ENCODE peak calls at places on chromosomes 3 and 15, in nine cellular contexts. H is H54; E is stimulated activated CD8-positive, alpha-beta memory T cell treated with anti-CD3 and anti-CD28 coated beads, Interleukin-15, amount 100 ng/mL, for 24 hours; V is activated naive CD4-positive, alpha-beta T cell; M is right cardiac atrium; W is nucleus accumbens; J is non-pigmented ciliary epithelial cell; K is SJSA1; D is fibroblast of lung. P is an unnamed sample.

GRCh38 chr15:70863450-70864218 is 9.7 kb upstream of the LARP6 start:
- DNase-seq in H (peak; percentile 74), E (no peak), V (no peak), M (peak; percentile 68), W (peak; percentile 55), J (no peak), K (peak; percentile 78), D (peak; percentile 94), P (peak; percentile 94)

GRCh38 chr3:8942115-8942514 is 21.2 kb downstream of the RAD18 start:
- DNase-seq in H (no peak), E (no peak), V (no peak), M (no peak), W (no peak), J (no peak), K (peak; percentile 62), D (no peak), P (no peak)

GRCh38 chr3:42166662-42167300 is 75.6 kb downstream of the TRAK1 start:
- DNase-seq in H (no peak), E (no peak), V (no peak), M (no peak), W (no peak), J (no peak), K (no peak), D (no peak), P (no peak)

GRCh38 chr3:177050466-177051237 is 146.6 kb downstream of the TBL1XR1 start:
- DNase-seq in H (no peak), E (no peak), V (no peak), M (no peak), W (no peak), J (no peak), K (no peak), D (peak; percentile 61), P (peak; percentile 69)

GRCh38 chr15:94168250-94168649 is 63.1 kb upstream of the MCTP2 start:
- DNase-seq in H (peak; percentile 7), E (no peak), V (no peak), M (no peak), W (no peak), J (no peak), K (no peak), D (no peak), P (no peak)

GRCh38 chr3:19994796-19995195 is 17.3 kb downstream of the PP2D1 start:
- DNase-seq in H (no peak), E (no peak), V (no peak), M (no peak), W (no peak), J (no peak), K (no peak), D (peak; percentile 49), P (no peak)

GRCh38 chr15:58546635-58547627 is 115.1 kb downstream of the LIPC start:
- DNase-seq in H (peak; percentile 69), E (no peak), V (no peak), M (peak; percentile 80), W (no peak), J (peak; percentile 83), K (peak; percentile 92), D (peak; percentile 99), P (peak; percentile 95)

GRCh38 chr3:140434261-140434905 is 243.5 kb upstream of the TRIM42 start:
- DNase-seq in H (no peak), E (no peak), V (no peak), M (no peak), W (no peak), J (no peak), K (peak; percentile 20), D (no peak), P (no peak)

GRCh38 chr3:65497846-65498245 is 540.9 kb downstream of the MAGI1 start:
- DNase-seq in H (no peak), E (no peak), V (no peak), M (no peak), W (no peak), J (no peak), K (no peak), D (no peak), P (no peak)

GRCh38 chr3:168162172-168162571 is 66.4 kb upstream of the GOLIM4 start:
- DNase-seq in H (no peak), E (no peak), V (no peak), M (no peak), W (no peak), J (no peak), K (no peak), D (peak; percentile 19), P (no peak)

GRCh38 chr3:194632211-194632982 is 822 bp downstream of the TMEM44 start:
- DNase-seq in H (peak; percentile 49), E (no peak), V (no peak), M (peak; percentile 77), W (no peak), J (no peak), K (no peak), D (no peak), P (peak; percentile 61)

GRCh38 chr3:38601971-38602550 is 47.4 kb downstream of the SCN5A start:
- DNase-seq in H (no peak), E (no peak), V (no peak), M (no peak), W (no peak), J (no peak), K (no peak), D (no peak), P (no peak)

GRCh38 chr3:157872902-157873301 is 233.3 kb downstream of the SHOX2 start:
- DNase-seq in H (no peak), E (no peak), V (no peak), M (peak; percentile 74), W (no peak), J (no peak), K (no peak), D (no peak), P (no peak)

GRCh38 chr3:109176726-109177125 is 40.2 kb downstream of the C3orf85 start:
- DNase-seq in H (no peak), E (no peak), V (no peak), M (no peak), W (no peak), J (no peak), K (no peak), D (no peak), P (no peak)

GRCh38 chr3:23778451-23778850 is 27.3 kb upstream of the UBE2E1 start:
- DNase-seq in H (no peak), E (no peak), V (no peak), M (no peak), W (no peak), J (no peak), K (no peak), D (peak; percentile 15), P (no peak)

GRCh38 chr3:109532257-109533216 is 195.2 kb upstream of the DPPA4 start:
- DNase-seq in H (no peak), E (no peak), V (no peak), M (no peak), W (no peak), J (peak; percentile 65), K (no peak), D (peak; percentile 81), P (peak; percentile 82)

GRCh38 chr15:68969298-68969697 is 39.0 kb downstream of the SPESP1 start:
- DNase-seq in H (no peak), E (no peak), V (no peak), M (no peak), W (no peak), J (no peak), K (no peak), D (no peak), P (no peak)

P was measured in ELR.